ENCODE peak calls at places on chromosomes 7 and 10, in ten cellular contexts. S, Q, W, E, N, J, L, F, A and Z are unnamed samples.

GRCh38 chr7:123811056-123811455 is 33.9 kb upstream of the HYAL4 start:
- DNase-seq in S (no peak), Q (no peak), W (no peak), E (no peak), N (no peak), J (no peak), L (no peak), F (no peak), A (no peak), Z (no peak)

GRCh38 chr10:63206997-63207952 is 74.1 kb downstream of the NRBF2 start:
- DNase-seq in S (no peak), Q (no peak), W (peak; percentile 41), E (no peak), N (peak; percentile 15), J (no peak), L (no peak), F (peak; percentile 51), A (peak; percentile 29), Z (no peak)

GRCh38 chr7:94395141-94396041 is 696 bp downstream of the COL1A2 start:
- DNase-seq in S (peak; percentile 88), Q (peak; percentile 34), W (peak; percentile 68), E (no peak), N (peak; percentile 76), J (peak; percentile 79), L (peak; percentile 30), F (peak; percentile 69), A (peak; percentile 50), Z (peak; percentile 51)

GRCh38 chr10:35268791-35269257 is 67.5 kb upstream of the CCNY start:
- DNase-seq in S (no peak), Q (no peak), W (no peak), E (no peak), N (no peak), J (no peak), L (no peak), F (no peak), A (no peak), Z (no peak)

GRCh38 chr10:63697956-63698814 is 177.0 kb downstream of the REEP3 start:
- DNase-seq in S (no peak), Q (no peak), W (peak; percentile 14), E (no peak), N (no peak), J (no peak), L (no peak), F (peak; percentile 63), A (no peak), Z (no peak)

GRCh38 chr10:12729885-12730284 is 271.6 kb downstream of the CCDC3 start:
- DNase-seq in S (no peak), Q (no peak), W (no peak), E (no peak), N (peak; percentile 42), J (peak; percentile 65), L (no peak), F (no peak), A (no peak), Z (no peak)

GRCh38 chr10:58932126-58932525 is 244.3 kb upstream of the PHYHIPL start:
- DNase-seq in S (peak; percentile 64), Q (no peak), W (no peak), E (no peak), N (no peak), J (no peak), L (no peak), F (no peak), A (no peak), Z (no peak)

GRCh38 chr10:31467791-31468535 is 148.9 kb downstream of the ZEB1 start:
- DNase-seq in S (no peak), Q (peak; percentile 5), W (peak; percentile 27), E (no peak), N (no peak), J (peak; percentile 4), L (peak; percentile 13), F (peak; percentile 23), A (no peak), Z (no peak)

GRCh38 chr7:106486331-106486730 is 174.6 kb downstream of the CCDC71L start:
- DNase-seq in S (peak; percentile 61), Q (no peak), W (peak; percentile 49), E (no peak), N (no peak), J (no peak), L (no peak), F (no peak), A (no peak), Z (no peak)

GRCh38 chr7:155644971-155645509 is 579 bp downstream of the RBM33 start:
- DNase-seq in S (peak; percentile 61), Q (peak; percentile 27), W (peak; percentile 26), E (peak; percentile 22), N (peak; percentile 80), J (peak; percentile 60), L (peak; percentile 38), F (no peak), A (peak; percentile 51), Z (peak; percentile 33)

GRCh38 chr7:124072603-124073324 is 39.9 kb upstream of the TMEM229A start:
- DNase-seq in S (peak; percentile 75), Q (no peak), W (no peak), E (no peak), N (no peak), J (no peak), L (no peak), F (no peak), A (no peak), Z (no peak)

GRCh38 chr10:114453576-114453975 is 49.3 kb upstream of the AFAP1L2 start:
- DNase-seq in S (no peak), Q (no peak), W (no peak), E (no peak), N (no peak), J (no peak), L (no peak), F (no peak), A (no peak), Z (no peak)

GRCh38 chr10:129063877-129064276 is 403.2 kb upstream of the MGMT start:
- DNase-seq in S (no peak), Q (no peak), W (no peak), E (no peak), N (no peak), J (no peak), L (no peak), F (no peak), A (peak; percentile 0), Z (no peak)

GRCh38 chr10:63068246-63068645 is 64.9 kb upstream of the NRBF2 start:
- DNase-seq in S (no peak), Q (no peak), W (no peak), E (no peak), N (no peak), J (no peak), L (no peak), F (no peak), A (no peak), Z (no peak)

GRCh38 chr7:133310232-133310852 is 57.5 kb downstream of the EXOC4 start:
- DNase-seq in S (no peak), Q (peak; percentile 82), W (peak; percentile 87), E (no peak), N (no peak), J (no peak), L (no peak), F (peak; percentile 37), A (no peak), Z (no peak)
- H3K36me3 ChIP-seq in S (peaks cover 25% of the 10 kb centered on the region), Q (no peaks in the 10 kb centered on the region), W (no peaks in the 10 kb centered on the region), E (peaks cover 23% of the 10 kb centered on the region), N (peaks cover 63% of the 10 kb centered on the region), J (peaks cover 13% of the 10 kb centered on the region), L (no peaks in the 10 kb centered on the region), F (no peaks in the 10 kb centered on the region), A (peaks cover 10% of the 10 kb centered on the region), Z (peaks cover 13% of the 10 kb centered on the region)

DNA sequence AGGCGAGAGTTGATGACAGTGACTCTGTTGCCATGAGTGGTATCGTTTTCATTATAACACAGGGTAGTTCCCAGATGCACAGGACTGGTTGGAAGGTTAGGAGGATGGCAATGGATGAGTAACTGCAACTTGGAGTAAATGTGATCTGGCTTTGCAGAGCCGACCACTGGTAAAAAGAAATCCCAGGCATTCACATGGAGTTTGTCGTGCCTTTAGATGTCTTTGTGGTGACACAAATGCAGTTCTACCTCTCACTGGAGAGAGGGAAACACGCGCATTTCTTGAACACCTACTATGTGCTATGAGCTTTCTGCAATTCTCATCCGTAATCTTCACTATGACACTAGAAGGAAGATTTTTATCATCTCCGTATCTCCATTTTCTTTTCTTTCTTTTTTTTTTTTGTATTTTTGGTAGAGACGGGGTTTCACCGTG is 1.7 kb upstream of the MNX1 start:
- DNase-seq in S (no peak), Q (no peak), W (no peak), E (no peak), N (peak; percentile 36), J (no peak), L (no peak), F (no peak), A (no peak), Z (no peak)
- H3K27me3 ChIP-seq in S (peaks cover 90% of the 10 kb centered on the region), Q (no peaks in the 10 kb centered on the region), W (no peaks in the 10 kb centered on the region), E (peaks cover 64% of the 10 kb centered on the region), N (peaks cover 96% of the 10 kb centered on the region), J (peaks cover 98% of the 10 kb centered on the region), L (peaks cover 95% of the 10 kb centered on the region), F (peaks cover 84% of the 10 kb centered on the region), A (peaks cover 41% of the 10 kb centered on the region), Z (peaks cover 30% of the 10 kb centered on the region)

DNA sequence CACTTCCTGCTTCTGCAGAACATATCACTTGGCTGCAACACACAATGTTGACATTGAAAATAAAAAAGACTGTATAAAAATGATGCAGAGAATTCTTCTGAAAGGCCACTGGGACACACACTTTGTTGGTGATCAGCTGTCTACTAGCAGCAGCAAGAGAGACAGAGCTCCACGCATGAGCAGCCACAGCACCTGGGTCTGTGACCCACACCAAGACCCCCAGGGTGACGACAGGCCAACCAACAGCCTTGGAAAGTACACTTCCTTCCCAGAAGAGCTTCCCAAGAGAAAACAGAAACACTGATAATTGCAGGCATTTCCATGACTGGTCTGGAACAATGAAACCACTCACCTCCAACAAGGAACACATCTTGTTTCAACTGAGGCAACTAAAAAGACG is 239.0 kb downstream of the DIP2C start:
- DNase-seq in S (no peak), Q (no peak), W (no peak), E (no peak), N (no peak), J (no peak), L (no peak), F (no peak), A (no peak), Z (no peak)
- H3K4me1 ChIP-seq in S (peaks cover 20% of the 10 kb centered on the region), Q (no peaks in the 10 kb centered on the region), W (peaks cover 7% of the 10 kb centered on the region), E (peaks cover 68% of the 10 kb centered on the region), N (no peaks in the 10 kb centered on the region), J (peaks cover 18% of the 10 kb centered on the region), L (peaks cover 4% of the 10 kb centered on the region), F (peaks cover 6% of the 10 kb centered on the region), A (no peaks in the 10 kb centered on the region), Z (no peaks in the 10 kb centered on the region)

GRCh38 chr7:103124429-103124979 is 24.4 kb downstream of the NAPEPLD start:
- DNase-seq in S (no peak), Q (no peak), W (no peak), E (no peak), N (no peak), J (no peak), L (no peak), F (no peak), A (no peak), Z (no peak)

GRCh38 chr7:103129702-103130557 is 19.0 kb downstream of the NAPEPLD start:
- DNase-seq in S (no peak), Q (no peak), W (no peak), E (no peak), N (no peak), J (no peak), L (no peak), F (no peak), A (no peak), Z (no peak)

GRCh38 chr7:103131225-103131624 is 17.7 kb downstream of the NAPEPLD start:
- DNase-seq in S (no peak), Q (no peak), W (no peak), E (no peak), N (no peak), J (no peak), L (no peak), F (no peak), A (no peak), Z (no peak)

GRCh38 chr7:103123529-103123928 is 25.4 kb downstream of the NAPEPLD start:
- DNase-seq in S (no peak), Q (no peak), W (no peak), E (no peak), N (no peak), J (no peak), L (no peak), F (no peak), A (no peak), Z (no peak)

GRCh38 chr7:103127006-103127405 is 21.9 kb downstream of the NAPEPLD start:
- DNase-seq in S (no peak), Q (no peak), W (no peak), E (no peak), N (no peak), J (no peak), L (no peak), F (no peak), A (no peak), Z (no peak)
- H3K36me3 ChIP-seq in S (peaks cover 5% of the 10 kb centered on the region), Q (no peaks in the 10 kb centered on the region), W (no peaks in the 10 kb centered on the region), E (peaks cover 21% of the 10 kb centered on the region), N (peaks cover 36% of the 10 kb centered on the region), J (peaks cover 3% of the 10 kb centered on the region), L (no peaks in the 10 kb centered on the region), F (no peaks in the 10 kb centered on the region), A (peaks cover 4% of the 10 kb centered on the region), Z (peaks cover 13% of the 10 kb centered on the region)